ENCODE peak calls at places on chromosomes 13 and 19, in eight cellular contexts. C is central memory CD4-positive, alpha-beta T cell; L is GM12865; I is stimulated activated CD8-positive, alpha-beta memory T cell treated with anti-CD3 and anti-CD28 coated beads, Interleukin-2, amount 100 ng/mL, for 1 hour; P is NCI-H2107; H is T-helper 2 cell; U is fibroblast of the aortic adventitia; E is H9. Z is an unnamed sample.

GRCh38 chr13:39451860-39452301 is 151.1 kb downstream of the LHFPL6 start:
- DNase-seq in P (peak; percentile 67), E (no peak), C (no peak), L (peak; percentile 65), I (no peak), U (peak; percentile 40), H (no peak), Z (no peak)

GRCh38 chr19:1309977-1310852 is 24.5 kb downstream of the EFNA2 start:
- DNase-seq in I (no peak), L (no peak), C (no peak), P (no peak), U (no peak), E (no peak), H (no peak), Z (no peak)

GRCh38 chr13:65808061-65808460 is 1422.1 kb downstream of the PCDH9 start:
- DNase-seq in E (no peak), C (no peak), U (peak; percentile 38), H (no peak), P (no peak), L (no peak), I (no peak), Z (no peak)

GRCh38 chr19:51440846-51441409 is 17.3 kb downstream of the SIGLEC8 start:
- DNase-seq in U (no peak), H (peak; percentile 46), C (no peak), E (no peak), P (no peak), L (no peak), I (peak; percentile 13), Z (no peak)

GRCh38 chr19:45251452-45252354 is 632 bp downstream of the MARK4 start:
- DNase-seq in U (peak; percentile 11), E (no peak), P (no peak), C (no peak), H (no peak), L (peak; percentile 18), I (no peak), Z (no peak)

GRCh38 chr19:5035105-5035761 is 66.3 kb downstream of the KDM4B start:
- DNase-seq in H (no peak), E (no peak), I (no peak), P (no peak), L (no peak), C (no peak), U (no peak), Z (no peak)

GRCh38 chr19:21202865-21203494 is 61.1 kb downstream of the ZNF431 start:
- DNase-seq in E (peak; percentile 56), L (peak; percentile 13), I (no peak), U (peak; percentile 14), P (no peak), H (no peak), C (peak; percentile 7), Z (no peak)

GRCh38 chr13:28583661-28584091 is 75.3 kb upstream of the POMP start:
- DNase-seq in U (no peak), L (no peak), P (no peak), E (no peak), H (no peak), I (no peak), C (no peak), Z (no peak)

GRCh38 chr13:48653074-48654054 is at the start of gene CYSLTR2:
- DNase-seq in I (no peak), L (peak; percentile 53), H (no peak), E (no peak), C (peak; percentile 86), U (peak; percentile 27), P (no peak), Z (peak; percentile 83)

GRCh38 chr13:27425151-27425917 is 915 bp downstream of the GTF3A start:
- DNase-seq in I (no peak), P (no peak), C (no peak), H (no peak), L (peak; percentile 17), E (no peak), U (peak; percentile 12), Z (no peak)

GRCh38 chr13:26513931-26514330 is 43.6 kb upstream of the WASF3 start:
- DNase-seq in H (no peak), L (no peak), C (no peak), E (no peak), I (no peak), U (no peak), P (no peak), Z (no peak)

GRCh38 chr13:25046274-25046984 is 49.5 kb upstream of the PABPC3 start:
- DNase-seq in E (peak; percentile 53), P (no peak), H (no peak), C (no peak), L (no peak), I (no peak), U (no peak), Z (no peak)

Z was measured in CD4-positive, CD25-positive, alpha-beta regulatory T cell.